ENCODE peak calls at places on chromosomes 11 and 22, in seven cellular contexts. One of them, this sample, is unnamed.

GRCh38 chr11:133082851-133083488 is 449.3 kb downstream of the OPCML start:
- DNase-seq in stimulated activated CD8-positive, alpha-beta memory T cell treated with anti-CD3 and anti-CD28 coated beads, Interleukin-15, amount 100 ng/mL, for 1 hour: no peak
- DNase-seq in left lung: peak
- DNase-seq in A549: peak
- DNase-seq in activated naive CD4-positive, alpha-beta T cell: no peak
- DNase-seq in OCI-LY7: no peak
- DNase-seq in endothelial cell: peak
- DNase-seq in this sample: peak

GRCh38 chr11:7909585-7910325 is 21.3 kb downstream of the OR10A6 start:
- DNase-seq in OCI-LY7: no peak
- DNase-seq in A549: no peak
- DNase-seq in left lung: no peak
- DNase-seq in endothelial cell: no peak
- DNase-seq in stimulated activated CD8-positive, alpha-beta memory T cell treated with anti-CD3 and anti-CD28 coated beads, Interleukin-15, amount 100 ng/mL, for 1 hour: no peak
- DNase-seq in activated naive CD4-positive, alpha-beta T cell: no peak
- DNase-seq in this sample: no peak

GRCh38 chr11:68412593-68413475 is 47.7 kb upstream of the PPP6R3 start:
- DNase-seq in activated naive CD4-positive, alpha-beta T cell: no peak
- DNase-seq in left lung: no peak
- DNase-seq in OCI-LY7: no peak
- DNase-seq in A549: no peak
- DNase-seq in endothelial cell: no peak
- DNase-seq in stimulated activated CD8-positive, alpha-beta memory T cell treated with anti-CD3 and anti-CD28 coated beads, Interleukin-15, amount 100 ng/mL, for 1 hour: no peak
- DNase-seq in this sample: no peak

GRCh38 chr11:2480874-2481220 is 36.0 kb downstream of the KCNQ1 start:
- DNase-seq in endothelial cell: no peak
- DNase-seq in left lung: no peak
- DNase-seq in OCI-LY7: no peak
- DNase-seq in A549: no peak
- DNase-seq in activated naive CD4-positive, alpha-beta T cell: no peak
- DNase-seq in stimulated activated CD8-positive, alpha-beta memory T cell treated with anti-CD3 and anti-CD28 coated beads, Interleukin-15, amount 100 ng/mL, for 1 hour: no peak
- DNase-seq in this sample: no peak

GRCh38 chr11:58259983-58260382 is 8.1 kb downstream of the OR10W1 start:
- DNase-seq in stimulated activated CD8-positive, alpha-beta memory T cell treated with anti-CD3 and anti-CD28 coated beads, Interleukin-15, amount 100 ng/mL, for 1 hour: no peak
- DNase-seq in activated naive CD4-positive, alpha-beta T cell: no peak
- DNase-seq in endothelial cell: no peak
- DNase-seq in OCI-LY7: no peak
- DNase-seq in left lung: no peak
- DNase-seq in A549: no peak
- DNase-seq in this sample: no peak

GRCh38 chr22:19065929-19066328 is 56.3 kb downstream of the DGCR2 start:
- DNase-seq in stimulated activated CD8-positive, alpha-beta memory T cell treated with anti-CD3 and anti-CD28 coated beads, Interleukin-15, amount 100 ng/mL, for 1 hour: no peak
- DNase-seq in left lung: no peak
- DNase-seq in OCI-LY7: no peak
- DNase-seq in A549: no peak
- DNase-seq in activated naive CD4-positive, alpha-beta T cell: no peak
- DNase-seq in endothelial cell: no peak
- DNase-seq in this sample: no peak

GRCh38 chr11:9280655-9281301 is 15.6 kb upstream of the DENND5A start:
- DNase-seq in OCI-LY7: peak
- DNase-seq in A549: no peak
- DNase-seq in left lung: no peak
- DNase-seq in endothelial cell: no peak
- DNase-seq in stimulated activated CD8-positive, alpha-beta memory T cell treated with anti-CD3 and anti-CD28 coated beads, Interleukin-15, amount 100 ng/mL, for 1 hour: peak
- DNase-seq in activated naive CD4-positive, alpha-beta T cell: peak
- DNase-seq in this sample: peak

GRCh38 chr11:93024376-93024775 is 54.9 kb downstream of the MTNR1B start:
- DNase-seq in A549: no peak
- DNase-seq in OCI-LY7: no peak
- DNase-seq in activated naive CD4-positive, alpha-beta T cell: no peak
- DNase-seq in stimulated activated CD8-positive, alpha-beta memory T cell treated with anti-CD3 and anti-CD28 coated beads, Interleukin-15, amount 100 ng/mL, for 1 hour: no peak
- DNase-seq in endothelial cell: no peak
- DNase-seq in left lung: no peak
- DNase-seq in this sample: no peak

GRCh38 chr22:17873804-17874203 is 99.5 kb upstream of the BID start:
- DNase-seq in stimulated activated CD8-positive, alpha-beta memory T cell treated with anti-CD3 and anti-CD28 coated beads, Interleukin-15, amount 100 ng/mL, for 1 hour: no peak
- DNase-seq in left lung: peak
- DNase-seq in A549: no peak
- DNase-seq in activated naive CD4-positive, alpha-beta T cell: no peak
- DNase-seq in OCI-LY7: no peak
- DNase-seq in endothelial cell: no peak
- DNase-seq in this sample: no peak

GRCh38 chr11:28144808-28145207 is 36.6 kb downstream of the METTL15 start:
- DNase-seq in stimulated activated CD8-positive, alpha-beta memory T cell treated with anti-CD3 and anti-CD28 coated beads, Interleukin-15, amount 100 ng/mL, for 1 hour: no peak
- DNase-seq in A549: no peak
- DNase-seq in activated naive CD4-positive, alpha-beta T cell: no peak
- DNase-seq in endothelial cell: no peak
- DNase-seq in OCI-LY7: peak
- DNase-seq in left lung: no peak
- DNase-seq in this sample: no peak

GRCh38 chr11:117874253-117874909 is 2.1 kb downstream of the FXYD6 start:
- DNase-seq in left lung: no peak
- DNase-seq in OCI-LY7: no peak
- DNase-seq in stimulated activated CD8-positive, alpha-beta memory T cell treated with anti-CD3 and anti-CD28 coated beads, Interleukin-15, amount 100 ng/mL, for 1 hour: no peak
- DNase-seq in A549: no peak
- DNase-seq in activated naive CD4-positive, alpha-beta T cell: no peak
- DNase-seq in endothelial cell: no peak
- DNase-seq in this sample: no peak

GRCh38 chr11:95829580-95830259 is 39.4 kb downstream of the CEP57 start:
- DNase-seq in stimulated activated CD8-positive, alpha-beta memory T cell treated with anti-CD3 and anti-CD28 coated beads, Interleukin-15, amount 100 ng/mL, for 1 hour: no peak
- DNase-seq in left lung: no peak
- DNase-seq in endothelial cell: no peak
- DNase-seq in OCI-LY7: no peak
- DNase-seq in A549: no peak
- DNase-seq in activated naive CD4-positive, alpha-beta T cell: no peak
- DNase-seq in this sample: no peak

GRCh38 chr11:120167659-120168058 is 29.7 kb upstream of the TRIM29 start:
- DNase-seq in stimulated activated CD8-positive, alpha-beta memory T cell treated with anti-CD3 and anti-CD28 coated beads, Interleukin-15, amount 100 ng/mL, for 1 hour: no peak
- DNase-seq in A549: no peak
- DNase-seq in activated naive CD4-positive, alpha-beta T cell: no peak
- DNase-seq in left lung: no peak
- DNase-seq in OCI-LY7: no peak
- DNase-seq in endothelial cell: no peak
- DNase-seq in this sample: no peak

GRCh38 chr22:50191041-50191740 is 5.5 kb downstream of the TRABD start:
- DNase-seq in endothelial cell: no peak
- DNase-seq in stimulated activated CD8-positive, alpha-beta memory T cell treated with anti-CD3 and anti-CD28 coated beads, Interleukin-15, amount 100 ng/mL, for 1 hour: peak
- DNase-seq in activated naive CD4-positive, alpha-beta T cell: peak
- DNase-seq in A549: no peak
- DNase-seq in OCI-LY7: peak
- DNase-seq in left lung: peak
- DNase-seq in this sample: no peak

GRCh38 chr11:67648796-67649613 is 1.5 kb downstream of the ACY3 start:
- DNase-seq in stimulated activated CD8-positive, alpha-beta memory T cell treated with anti-CD3 and anti-CD28 coated beads, Interleukin-15, amount 100 ng/mL, for 1 hour: no peak
- DNase-seq in A549: no peak
- DNase-seq in activated naive CD4-positive, alpha-beta T cell: no peak
- DNase-seq in OCI-LY7: peak
- DNase-seq in left lung: peak
- DNase-seq in endothelial cell: no peak
- DNase-seq in this sample: no peak

GRCh38 chr11:131278472-131278871 is 91.9 kb upstream of the NTM start:
- DNase-seq in activated naive CD4-positive, alpha-beta T cell: no peak
- DNase-seq in stimulated activated CD8-positive, alpha-beta memory T cell treated with anti-CD3 and anti-CD28 coated beads, Interleukin-15, amount 100 ng/mL, for 1 hour: no peak
- DNase-seq in left lung: no peak
- DNase-seq in endothelial cell: no peak
- DNase-seq in A549: no peak
- DNase-seq in OCI-LY7: no peak
- DNase-seq in this sample: no peak

GRCh38 chr22:32499666-32500065 is 25.1 kb downstream of the FBXO7 start:
- DNase-seq in stimulated activated CD8-positive, alpha-beta memory T cell treated with anti-CD3 and anti-CD28 coated beads, Interleukin-15, amount 100 ng/mL, for 1 hour: no peak
- DNase-seq in endothelial cell: no peak
- DNase-seq in left lung: no peak
- DNase-seq in activated naive CD4-positive, alpha-beta T cell: no peak
- DNase-seq in OCI-LY7: no peak
- DNase-seq in A549: no peak
- DNase-seq in this sample: no peak

GRCh38 chr11:74133416-74133815 is 37.4 kb downstream of the C2CD3 start:
- DNase-seq in activated naive CD4-positive, alpha-beta T cell: no peak
- DNase-seq in A549: no peak
- DNase-seq in stimulated activated CD8-positive, alpha-beta memory T cell treated with anti-CD3 and anti-CD28 coated beads, Interleukin-15, amount 100 ng/mL, for 1 hour: no peak
- DNase-seq in endothelial cell: no peak
- DNase-seq in OCI-LY7: no peak
- DNase-seq in left lung: no peak
- DNase-seq in this sample: no peak

GRCh38 chr11:111976614-111977140 is 39.5 kb downstream of the DIXDC1 start:
- DNase-seq in stimulated activated CD8-positive, alpha-beta memory T cell treated with anti-CD3 and anti-CD28 coated beads, Interleukin-15, amount 100 ng/mL, for 1 hour: no peak
- DNase-seq in A549: no peak
- DNase-seq in left lung: no peak
- DNase-seq in activated naive CD4-positive, alpha-beta T cell: no peak
- DNase-seq in OCI-LY7: no peak
- DNase-seq in endothelial cell: no peak
- DNase-seq in this sample: no peak

GRCh38 chr11:124920870-124921609 is 2.0 kb downstream of the HEPN1 start:
- DNase-seq in activated naive CD4-positive, alpha-beta T cell: peak
- DNase-seq in left lung: peak
- DNase-seq in A549: peak
- DNase-seq in stimulated activated CD8-positive, alpha-beta memory T cell treated with anti-CD3 and anti-CD28 coated beads, Interleukin-15, amount 100 ng/mL, for 1 hour: peak
- DNase-seq in OCI-LY7: no peak
- DNase-seq in endothelial cell: peak
- DNase-seq in this sample: no peak

GRCh38 chr11:34427171-34427805 is 11.4 kb upstream of the CAT start:
- DNase-seq in endothelial cell: no peak
- DNase-seq in stimulated activated CD8-positive, alpha-beta memory T cell treated with anti-CD3 and anti-CD28 coated beads, Interleukin-15, amount 100 ng/mL, for 1 hour: no peak
- DNase-seq in OCI-LY7: no peak
- DNase-seq in left lung: no peak
- DNase-seq in A549: peak
- DNase-seq in activated naive CD4-positive, alpha-beta T cell: no peak
- DNase-seq in this sample: no peak

GRCh38 chr11:68309621-68310185 is 2.7 kb upstream of the LRP5 start:
- DNase-seq in OCI-LY7: no peak
- DNase-seq in stimulated activated CD8-positive, alpha-beta memory T cell treated with anti-CD3 and anti-CD28 coated beads, Interleukin-15, amount 100 ng/mL, for 1 hour: no peak
- DNase-seq in left lung: no peak
- DNase-seq in A549: no peak
- DNase-seq in endothelial cell: no peak
- DNase-seq in activated naive CD4-positive, alpha-beta T cell: no peak
- DNase-seq in this sample: no peak

This sample was measured in MM.1S.